ENCODE peak calls at places on chromosome 1, in four cellular contexts. W is H1, Y is HepG2, L is GM12878. F is an unnamed sample.

GRCh38 chr1:23217421-23218115 is at the start of gene HTR1D:
- DNase-seq in W (peak), Y (no peak), L (no peak), F (no peak)

GRCh38 chr1:114118351-114118990 is 35.2 kb downstream of the SYT6 start:
- DNase-seq in W (peak), Y (no peak), L (no peak), F (peak)

GRCh38 chr1:204726478-204726877 is 40.9 kb upstream of the LRRN2 start:
- DNase-seq in W (peak), Y (peak), L (no peak), F (no peak)

GRCh38 chr1:80363689-80364475 is 1357.4 kb upstream of the ADGRL4 start:
- DNase-seq in W (no peak), Y (no peak), L (no peak), F (no peak)

GRCh38 chr1:11044086-11044848 is 2.8 kb downstream of the MASP2 start:
- DNase-seq in W (no peak), Y (no peak), L (no peak), F (no peak)

GRCh38 chr1:230315099-230315498 is 111.0 kb downstream of the PGBD5 start:
- DNase-seq in W (no peak), Y (no peak), L (no peak), F (no peak)

GRCh38 chr1:203325418-203326091 is 20.2 kb downstream of the BTG2 start:
- DNase-seq in W (peak), Y (no peak), L (no peak), F (no peak)

GRCh38 chr1:14970115-14970798 is 183.3 kb upstream of the TMEM51 start:
- DNase-seq in W (no peak), Y (peak), L (no peak), F (peak)

GRCh38 chr1:43867946-43868740 is 65.5 kb upstream of the ARTN start:
- DNase-seq in W (no peak), Y (no peak), L (no peak), F (no peak)

GRCh38 chr1:20569523-20570098 is 17.2 kb downstream of the FAM43B start:
- DNase-seq in W (no peak), Y (no peak), L (no peak), F (no peak)

GRCh38 chr1:221837886-221838285 is 96.0 kb upstream of the DUSP10 start:
- DNase-seq in W (no peak), Y (no peak), L (peak), F (no peak)

GRCh38 chr1:212782422-212783154 is 9.0 kb downstream of the NSL1 start:
- DNase-seq in W (no peak), Y (peak), L (no peak), F (no peak)

GRCh38 chr1:93751391-93752250 is 70.0 kb upstream of the BCAR3 start:
- DNase-seq in W (no peak), Y (no peak), L (no peak), F (no peak)
- H3K4me3 ChIP-seq in W (no peak), Y (no peak), L (no peak), F (no peak)

DNA sequence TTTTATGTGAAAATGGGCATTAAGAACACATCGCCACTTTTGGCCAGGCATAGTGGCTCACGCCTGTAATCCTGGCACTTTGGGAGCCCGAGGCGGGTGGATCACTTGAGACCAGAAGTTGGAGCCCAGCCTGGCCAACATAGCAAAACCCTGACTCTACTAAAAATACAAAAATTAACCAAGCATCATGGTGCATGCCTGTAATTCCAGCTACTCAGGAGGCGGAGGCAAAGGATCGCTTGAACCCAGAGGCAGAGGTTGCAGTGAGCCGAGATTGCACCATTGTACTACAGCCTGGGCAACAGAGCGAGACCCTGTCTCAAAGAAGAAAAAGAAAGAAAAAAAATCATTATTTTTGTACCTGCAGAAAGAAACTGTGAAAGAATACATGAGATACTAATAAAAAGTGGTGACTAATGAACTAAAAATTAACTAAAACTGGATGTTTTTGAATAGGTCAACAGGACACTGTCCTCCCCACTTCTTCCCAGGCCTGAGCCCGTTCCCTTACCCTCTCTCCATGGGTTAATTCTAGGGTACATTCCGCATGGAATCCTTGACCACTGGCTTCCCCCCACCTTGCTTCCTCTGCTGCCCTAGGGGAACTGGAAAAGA is 8.3 kb upstream of the TINAGL1 start:
- DNase-seq in W (no peak), Y (no peak), L (no peak), F (no peak)
- TF ChIP-seq SUZ12 in W (no peak), Y (no peak), L (no peak), F (no peak)

DNA sequence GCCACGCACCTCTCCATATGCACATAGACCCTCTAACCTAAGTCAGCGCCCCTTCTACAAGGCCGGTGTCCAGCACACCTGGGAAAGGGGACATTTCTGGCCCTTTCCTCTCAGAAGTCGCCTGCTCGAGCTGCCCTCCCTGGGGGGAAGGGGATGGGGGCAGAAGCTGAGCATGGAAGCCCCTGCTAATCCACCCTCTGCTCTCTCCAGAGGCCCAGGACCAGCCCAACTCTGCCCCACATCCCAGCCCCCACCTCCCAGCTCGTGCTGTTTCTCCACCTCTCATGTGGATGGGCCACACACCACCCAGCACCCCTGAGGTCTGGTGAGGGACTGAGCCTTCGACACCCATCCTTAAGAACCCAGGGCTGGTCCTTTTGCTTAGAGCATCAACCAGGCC is 14.8 kb downstream of the TNFRSF1B start:
- DNase-seq in W (no peak), Y (no peak), L (no peak), F (no peak)
- H3K4me3 ChIP-seq in W (no peak), Y (no peak), L (no peak), F (no peak)

GRCh38 chr1:61120307-61120840 is 38.0 kb downstream of the NFIA start:
- DNase-seq in W (no peak), Y (no peak), L (no peak), F (no peak)
- TF ChIP-seq SUZ12 in W (no peak), Y (no peak), L (no peak), F (no peak)